ENCODE peak calls at places on chromosomes 4 and X, in eight cellular contexts. E is spleen; W is CD8-positive, alpha-beta T cell; P is right atrium auricular region; R is psoas muscle; M is sigmoid colon; N is HFF-Myc; U is AG04450. X is an unnamed sample.

GRCh38 chr4:165085946-165086345 is 26.7 kb downstream of the TMEM192 start:
- DNase-seq in E (no peak), W (no peak), P (peak), R (no peak), M (no peak), N (no peak), U (no peak), X (no peak)

GRCh38 chrX:13452283-13452682 is 117.1 kb upstream of the EGFL6 start:
- DNase-seq in E (no peak), W (no peak), P (no peak), R (no peak), M (no peak), N (no peak), U (no peak), X (no peak)

GRCh38 chr4:77697860-77698599 is 92.4 kb downstream of the CXCL13 start:
- DNase-seq in E (no peak), W (no peak), P (no peak), R (no peak), M (no peak), N (peak), U (peak), X (peak)

GRCh38 chrX:12811658-12812057 is 20.4 kb downstream of the PRPS2 start:
- DNase-seq in E (no peak), W (no peak), P (no peak), R (no peak), M (no peak), N (no peak), U (no peak), X (no peak)

GRCh38 chr4:97587912-97588311 is 555.4 kb downstream of the STPG2 start:
- DNase-seq in E (no peak), W (no peak), P (no peak), R (no peak), M (no peak), N (no peak), U (no peak), X (no peak)

GRCh38 chr4:13627185-13627605 is 330 bp downstream of the BOD1L1 start:
- DNase-seq in E (peak), W (peak), P (no peak), R (peak), M (peak), N (no peak), U (no peak), X (no peak)

GRCh38 chr4:144611850-144612249 is 34.1 kb upstream of the HHIP start:
- DNase-seq in E (no peak), W (no peak), P (no peak), R (no peak), M (no peak), N (peak), U (no peak), X (no peak)

GRCh38 chr4:38316045-38316444 is 348.0 kb upstream of the KLF3 start:
- DNase-seq in E (no peak), W (no peak), P (no peak), R (no peak), M (no peak), N (no peak), U (no peak), X (no peak)

GRCh38 chrX:70025464-70025863 is 24.3 kb downstream of the AWAT2 start:
- DNase-seq in E (no peak), W (no peak), P (no peak), R (no peak), M (no peak), N (no peak), U (no peak), X (no peak)

GRCh38 chrX:635428-636192 is 5.0 kb downstream of the SHOX start:
- DNase-seq in E (peak), W (no peak), P (no peak), R (no peak), M (no peak), N (no peak), U (no peak), X (no peak)

GRCh38 chr4:9916346-9916745 is 105.0 kb downstream of the SLC2A9 start:
- DNase-seq in E (no peak), W (no peak), P (no peak), R (no peak), M (no peak), N (no peak), U (no peak), X (no peak)

GRCh38 chrX:107448625-107449468 is 605 bp upstream of the FRMPD3 start:
- DNase-seq in E (no peak), W (no peak), P (no peak), R (no peak), M (no peak), N (no peak), U (no peak), X (no peak)

GRCh38 chrX:120560405-120560841 is 339 bp downstream of the CUL4B start:
- DNase-seq in E (peak), W (peak), P (no peak), R (no peak), M (peak), N (no peak), U (no peak), X (peak)

GRCh38 chr4:147709999-147710398 is 21.9 kb upstream of the ARHGAP10 start:
- DNase-seq in E (no peak), W (no peak), P (no peak), R (no peak), M (no peak), N (no peak), U (no peak), X (no peak)
- TF ChIP-seq CTCF in E (no peak), W (no peak), P (no peak), R (no peak), M (no peak), N (no peak), U (no peak), X (no peak)

GRCh38 chr4:154490261-154490588 is 1.4 kb downstream of the DCHS2 start:
- DNase-seq in E (peak), W (no peak), P (no peak), R (peak), M (no peak), N (no peak), U (no peak), X (no peak)
- H3K4me3 ChIP-seq in E (peak), W (no peak), P (no peak), R (peak), M (peak), N (no peak), U (no peak), X (no peak)

GRCh38 chr4:182090186-182090585 is 153.0 kb upstream of the TENM3 start:
- DNase-seq in E (no peak), W (no peak), P (no peak), R (no peak), M (no peak), N (no peak), U (no peak), X (no peak)

GRCh38 chr4:182093431-182093831 is 149.8 kb upstream of the TENM3 start:
- DNase-seq in E (no peak), W (no peak), P (no peak), R (no peak), M (no peak), N (no peak), U (no peak), X (no peak)

GRCh38 chr4:182085051-182085480 is 158.1 kb upstream of the TENM3 start:
- DNase-seq in E (no peak), W (no peak), P (no peak), R (no peak), M (no peak), N (no peak), U (no peak), X (no peak)

GRCh38 chr4:182091128-182091527 is 152.1 kb upstream of the TENM3 start:
- DNase-seq in E (no peak), W (no peak), P (no peak), R (no peak), M (no peak), N (no peak), U (no peak), X (no peak)

DNA sequence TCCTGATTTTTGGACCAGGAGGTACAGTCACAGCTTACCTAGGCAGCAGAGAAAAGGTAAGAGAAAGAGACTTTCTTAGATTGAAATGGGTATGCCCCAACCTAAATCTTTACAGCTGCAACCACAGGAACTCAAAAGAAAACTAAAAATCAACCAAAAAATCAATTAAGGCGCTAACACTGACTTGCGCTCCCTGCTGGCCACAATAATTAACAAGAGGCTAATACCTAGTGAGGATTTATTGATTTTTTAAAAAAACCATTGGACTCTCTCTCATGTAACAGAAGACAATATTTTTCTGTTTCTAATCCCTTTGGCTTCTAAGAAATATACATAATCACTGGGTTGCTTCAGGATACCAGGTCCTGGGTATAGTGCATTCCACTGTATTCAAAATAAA is 153.9 kb upstream of the TENM3 start:
- DNase-seq in E (no peak), W (no peak), P (no peak), R (no peak), M (no peak), N (no peak), U (no peak), X (no peak)
- TF ChIP-seq CTCF in E (no peak), W (no peak), P (no peak), R (no peak), M (no peak), N (no peak), U (no peak), X (no peak)

GRCh38 chr4:82818974-82819662 is 20.5 kb upstream of the SCD5 start:
- DNase-seq in E (no peak), W (no peak), P (no peak), R (no peak), M (no peak), N (no peak), U (no peak), X (no peak)

GRCh38 chr4:82825425-82825824 is 26.8 kb upstream of the SCD5 start:
- DNase-seq in E (no peak), W (no peak), P (no peak), R (no peak), M (no peak), N (no peak), U (no peak), X (no peak)

GRCh38 chr4:82820689-82821088 is 22.1 kb upstream of the SCD5 start:
- DNase-seq in E (no peak), W (no peak), P (no peak), R (no peak), M (no peak), N (no peak), U (no peak), X (no peak)

GRCh38 chr4:82823062-82823461 is 24.5 kb upstream of the SCD5 start:
- DNase-seq in E (no peak), W (no peak), P (no peak), R (no peak), M (no peak), N (no peak), U (no peak), X (no peak)
- H3K4me3 ChIP-seq in E (no peak), W (no peak), P (no peak), R (no peak), M (no peak), N (no peak), U (no peak), X (no peak)

GRCh38 chrX:23344904-23345271 is 10.2 kb downstream of the PTCHD1 start:
- DNase-seq in E (no peak), W (no peak), P (no peak), R (no peak), M (no peak), N (no peak), U (no peak), X (no peak)

GRCh38 chrX:23344208-23344903 is 9.7 kb downstream of the PTCHD1 start:
- DNase-seq in E (no peak), W (no peak), P (no peak), R (no peak), M (no peak), N (no peak), U (no peak), X (no peak)

GRCh38 chrX:23338334-23338733 is 3.7 kb downstream of the PTCHD1 start:
- DNase-seq in E (no peak), W (no peak), P (no peak), R (no peak), M (no peak), N (no peak), U (no peak), X (no peak)

GRCh38 chrX:23341452-23341851 is 6.8 kb downstream of the PTCHD1 start:
- DNase-seq in E (no peak), W (no peak), P (no peak), R (no peak), M (no peak), N (no peak), U (no peak), X (no peak)
- TF ChIP-seq CTCF in E (no peak), W (no peak), P (no peak), R (no peak), M (no peak), N (no peak), U (no peak), X (no peak)

DNA sequence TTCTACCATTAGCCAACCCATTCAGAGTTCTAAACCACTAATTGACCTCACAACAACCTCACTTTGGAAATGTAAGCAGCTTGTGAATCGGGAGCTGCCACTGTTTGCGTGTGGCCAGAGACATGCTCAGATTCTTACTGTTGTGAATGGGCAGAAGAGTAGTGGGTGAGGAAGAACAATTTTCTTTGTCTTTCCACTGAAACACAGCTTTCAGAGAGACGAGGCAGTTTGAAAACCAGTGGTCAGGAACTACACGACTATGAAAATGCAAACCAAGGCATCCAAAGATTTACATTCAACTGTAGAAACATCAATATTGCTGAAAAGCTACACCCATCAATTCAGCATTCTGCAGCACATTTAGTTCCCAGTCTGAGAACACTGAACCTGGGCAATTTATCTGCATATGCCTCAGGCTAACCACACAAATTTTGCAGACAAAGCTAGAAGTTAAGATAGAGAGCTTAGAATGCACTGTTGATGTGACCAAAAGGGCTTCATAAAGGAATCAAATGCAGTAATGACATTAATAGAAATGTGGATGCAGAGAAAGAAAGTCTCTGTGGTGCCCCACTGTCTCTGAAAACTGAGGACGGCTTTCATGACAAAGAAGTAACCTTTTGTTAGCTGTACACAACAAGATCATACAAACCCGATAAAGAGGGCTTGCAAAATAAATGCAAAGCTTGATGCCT is 134.3 kb downstream of the APBB2 start:
- DNase-seq in E (no peak), W (no peak), P (no peak), R (no peak), M (no peak), N (no peak), U (no peak), X (no peak)
- H3K4me3 ChIP-seq in E (no peak), W (no peak), P (no peak), R (no peak), M (no peak), N (no peak), U (no peak), X (no peak)

GRCh38 chr4:82268826-82269193 is 105.0 kb downstream of the HNRNPD start:
- DNase-seq in E (no peak), W (no peak), P (no peak), R (no peak), M (no peak), N (no peak), U (no peak), X (no peak)
- TF ChIP-seq CTCF in E (no peak), W (peak), P (no peak), R (no peak), M (no peak), N (no peak), U (no peak), X (no peak)

X was measured in gastrocnemius medialis.